ENCODE peak calls at places on chromosomes 3 and 15, in nine cellular contexts. O is foreskin melanocyte; I is NCI-H460; W is T-helper 1 cell; V is GM03348; A is stimulated activated CD4-positive, alpha-beta T cell treated with anti-CD3 and anti-CD28 coated beads, Interleukin-2, amount 100 ng/mL, for 48 hours; G is HL-60; L is activated CD8-positive, alpha-beta memory T cell treated with anti-CD3 and anti-CD28 coated beads for 1 hour; F is lower lobe of right lung. R is an unnamed sample.

GRCh38 chr3:127209155-127209839 is 16.4 kb downstream of the PRR23E start:
- DNase-seq in O (no peak), I (no peak), W (no peak), V (no peak), A (no peak), G (no peak), L (no peak), F (no peak), R (no peak)

GRCh38 chr3:171874251-171874679 is 31.1 kb downstream of the TMEM212 start:
- DNase-seq in O (peak; percentile 70), I (peak; percentile 78), W (no peak), V (peak; percentile 74), A (no peak), G (no peak), L (no peak), F (no peak), R (peak; percentile 84)

GRCh38 chr3:107990433-107990832 is 100.4 kb downstream of the CD47 start:
- DNase-seq in O (no peak), I (no peak), W (no peak), V (no peak), A (no peak), G (no peak), L (no peak), F (no peak), R (no peak)

GRCh38 chr15:90106522-90107117 is 4.4 kb upstream of the IDH2 start:
- DNase-seq in O (peak; percentile 68), I (peak; percentile 21), W (no peak), V (peak; percentile 84), A (no peak), G (no peak), L (no peak), F (no peak), R (peak; percentile 97)

GRCh38 chr15:100778831-100779288 is 100.8 kb upstream of the ALDH1A3 start:
- DNase-seq in O (no peak), I (no peak), W (no peak), V (no peak), A (no peak), G (no peak), L (no peak), F (no peak), R (peak; percentile 52)

GRCh38 chr3:108030915-108031425 is 59.9 kb downstream of the CD47 start:
- DNase-seq in O (no peak), I (no peak), W (no peak), V (no peak), A (no peak), G (no peak), L (no peak), F (no peak), R (no peak)

GRCh38 chr3:71881732-71882131 is 96.8 kb upstream of the PROK2 start:
- DNase-seq in O (no peak), I (no peak), W (no peak), V (no peak), A (no peak), G (no peak), L (no peak), F (no peak), R (no peak)

GRCh38 chr3:191087391-191087790 is 111.7 kb upstream of the OSTN start:
- DNase-seq in O (no peak), I (no peak), W (no peak), V (no peak), A (no peak), G (no peak), L (no peak), F (no peak), R (peak; percentile 68)

GRCh38 chr15:96544162-96544756 is 213.8 kb downstream of the NR2F2 start:
- DNase-seq in O (no peak), I (no peak), W (no peak), V (no peak), A (no peak), G (no peak), L (no peak), F (no peak), R (no peak)

GRCh38 chr3:23760871-23761373 is 44.8 kb upstream of the UBE2E1 start:
- DNase-seq in O (no peak), I (no peak), W (no peak), V (no peak), A (no peak), G (no peak), L (no peak), F (no peak), R (peak; percentile 45)

GRCh38 chr15:90865702-90866101 is 2.7 kb upstream of the FURIN start:
- DNase-seq in O (no peak), I (no peak), W (no peak), V (no peak), A (no peak), G (no peak), L (no peak), F (no peak), R (no peak)

GRCh38 chr3:146026547-146026946 is 134.4 kb downstream of the PLOD2 start:
- DNase-seq in O (no peak), I (no peak), W (no peak), V (no peak), A (no peak), G (no peak), L (no peak), F (no peak), R (no peak)

GRCh38 chr3:196406806-196407470 is 25.3 kb downstream of the UBXN7 start:
- DNase-seq in O (no peak), I (no peak), W (no peak), V (peak; percentile 78), A (no peak), G (no peak), L (no peak), F (no peak), R (peak; percentile 92)

GRCh38 chr3:50568947-50569749 is at the start of gene HEMK1:
- DNase-seq in O (peak; percentile 91), I (peak; percentile 89), W (peak; percentile 89), V (peak; percentile 100), A (peak; percentile 94), G (peak; percentile 81), L (peak; percentile 83), F (peak; percentile 99), R (peak; percentile 99)

GRCh38 chr15:37107071-37107753 is 6.9 kb upstream of the MEIS2 start:
- DNase-seq in O (no peak), I (no peak), W (no peak), V (no peak), A (no peak), G (no peak), L (no peak), F (no peak), R (no peak)

GRCh38 chr3:130901463-130902204 is 7.8 kb downstream of the ATP2C1 start:
- DNase-seq in O (no peak), I (no peak), W (no peak), V (no peak), A (no peak), G (no peak), L (no peak), F (no peak), R (no peak)

GRCh38 chr3:110327870-110328269 is 743.7 kb upstream of the NECTIN3 start:
- DNase-seq in O (peak; percentile 57), I (no peak), W (no peak), V (no peak), A (no peak), G (no peak), L (no peak), F (no peak), R (no peak)

GRCh38 chr3:52820741-52821140 is 9.7 kb downstream of the ITIH4 start:
- DNase-seq in O (no peak), I (no peak), W (no peak), V (peak; percentile 40), A (peak; percentile 19), G (no peak), L (no peak), F (no peak), R (peak; percentile 94)